ENCODE peak calls at places on chromosome 6, in four cellular contexts. A is neural progenitor cell, K is colonic mucosa, U is thoracic aorta. D is an unnamed sample. For H3K4me1, the result is how much of the 10 kb centered on the place peaks cover.

GRCh38 chr6:31010393-31011060 is at the start of gene MUC22:
- DNase-seq in A (no peak), K (no peak), U (no peak), D (no peak)

GRCh38 chr6:74574794-74575193 is 631.1 kb downstream of the COL12A1 start:
- DNase-seq in U (no peak), A (peak), K (no peak), D (no peak)

GRCh38 chr6:14770572-14770971 is 475.3 kb upstream of the JARID2 start:
- DNase-seq in U (no peak), A (no peak), K (no peak), D (no peak)

GRCh38 chr6:46263709-46264091 is 92.9 kb upstream of the ENPP5 start:
- DNase-seq in U (no peak), K (no peak), A (no peak), D (no peak)

GRCh38 chr6:166726193-166726592 is 99.1 kb upstream of the RPS6KA2 start:
- DNase-seq in A (no peak), U (no peak), K (no peak), D (no peak)

GRCh38 chr6:35804996-35805736 is at the start of gene LHFPL5:
- DNase-seq in A (peak), U (no peak), K (peak), D (peak)

GRCh38 chr6:43687437-43688347 is at the start of gene MRPS18A:
- DNase-seq in K (peak), U (peak), A (peak), D (peak)

GRCh38 chr6:69349776-69350175 is 447.0 kb downstream of the LMBRD1 start:
- DNase-seq in K (no peak), A (no peak), U (no peak), D (no peak)

GRCh38 chr6:30757261-30757935 is 13.1 kb upstream of the IER3 start:
- DNase-seq in K (no peak), U (no peak), A (no peak), D (no peak)

GRCh38 chr6:13526718-13527668 is 39.6 kb upstream of the GFOD1 start:
- DNase-seq in U (no peak), A (no peak), K (peak), D (peak)

GRCh38 chr6:146785001-146785585 is 186.3 kb downstream of the ADGB start:
- DNase-seq in K (peak), U (no peak), A (peak), D (no peak)

GRCh38 chr6:2986722-2987196 is 12.9 kb upstream of the NQO2 start:
- DNase-seq in A (no peak), U (no peak), K (peak), D (peak)

GRCh38 chr6:108452725-108453195 is 108.0 kb upstream of the FOXO3 start:
- DNase-seq in U (no peak), A (peak), K (no peak), D (no peak)

DNA sequence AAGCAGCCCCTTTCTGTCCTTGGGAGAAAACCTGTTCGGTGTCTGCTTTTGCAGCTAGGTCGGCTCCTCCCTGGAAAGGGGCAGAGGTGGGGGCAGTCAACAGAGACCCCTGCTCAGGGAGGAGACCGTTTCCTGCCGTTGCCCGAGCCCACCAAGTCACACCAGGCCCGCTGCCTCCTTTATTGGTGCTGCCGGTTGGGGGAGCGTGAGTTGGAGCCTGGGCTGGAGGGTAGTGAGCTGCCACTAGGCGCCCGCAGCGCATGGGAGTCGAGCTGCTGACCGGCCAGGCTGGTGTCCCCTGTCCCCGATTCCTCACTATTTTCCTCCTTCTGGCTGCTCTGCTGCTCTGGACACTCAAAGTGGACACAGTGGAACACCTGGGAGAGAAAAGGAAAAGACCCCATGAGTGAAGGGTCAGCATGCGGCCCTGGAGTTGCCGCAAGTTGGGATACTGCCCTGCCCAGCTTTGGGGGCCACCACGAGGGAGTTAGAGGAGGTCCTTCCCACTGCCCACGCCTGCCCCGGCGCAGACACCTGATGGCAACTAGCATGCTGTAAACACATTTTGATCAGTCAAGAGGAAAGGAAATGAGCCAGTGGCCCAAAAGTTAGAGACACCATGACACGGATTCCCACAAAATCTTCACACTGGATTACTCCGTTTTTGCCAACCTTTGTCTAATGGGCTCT is 355.4 kb downstream of the ZFAND3 start:
- DNase-seq in U (no peak), A (no peak), K (no peak), D (no peak)
- TF ChIP-seq CTCF in U (no peak), A (no peak), K (no peak), D (no peak)

GRCh38 chr6:93677297-93677965 is 258.1 kb upstream of the EPHA7 start:
- DNase-seq in U (no peak), K (no peak), A (no peak), D (no peak)

GRCh38 chr6:93679836-93680235 is 260.5 kb upstream of the EPHA7 start:
- DNase-seq in U (no peak), K (no peak), A (no peak), D (no peak)

GRCh38 chr6:93675856-93676255 is 256.5 kb upstream of the EPHA7 start:
- DNase-seq in K (no peak), A (no peak), U (no peak), D (no peak)

GRCh38 chr6:93676506-93676905 is 257.1 kb upstream of the EPHA7 start:
- DNase-seq in A (no peak), K (no peak), U (no peak), D (no peak)

GRCh38 chr6:93678841-93679454 is 259.6 kb upstream of the EPHA7 start:
- DNase-seq in A (no peak), U (no peak), K (no peak), D (no peak)
- H3K4me3 ChIP-seq in A (no peak), U (no peak), K (no peak), D (no peak)

GRCh38 chr6:89727501-89727900 is 89.0 kb upstream of the LYRM2 start:
- DNase-seq in A (no peak), U (no peak), K (no peak), D (no peak)

GRCh38 chr6:89723046-89723445 is 84.5 kb upstream of the LYRM2 start:
- DNase-seq in A (no peak), U (no peak), K (no peak), D (no peak)

GRCh38 chr6:89729818-89730217 is 89.8 kb downstream of the MDN1 start:
- DNase-seq in U (no peak), K (no peak), A (no peak), D (no peak)

GRCh38 chr6:89724981-89725380 is 86.4 kb upstream of the LYRM2 start:
- DNase-seq in U (no peak), K (no peak), A (no peak), D (no peak)
- H3K4me1 ChIP-seq in U (under half), K (under half), A (under half), D (under half)

DNA sequence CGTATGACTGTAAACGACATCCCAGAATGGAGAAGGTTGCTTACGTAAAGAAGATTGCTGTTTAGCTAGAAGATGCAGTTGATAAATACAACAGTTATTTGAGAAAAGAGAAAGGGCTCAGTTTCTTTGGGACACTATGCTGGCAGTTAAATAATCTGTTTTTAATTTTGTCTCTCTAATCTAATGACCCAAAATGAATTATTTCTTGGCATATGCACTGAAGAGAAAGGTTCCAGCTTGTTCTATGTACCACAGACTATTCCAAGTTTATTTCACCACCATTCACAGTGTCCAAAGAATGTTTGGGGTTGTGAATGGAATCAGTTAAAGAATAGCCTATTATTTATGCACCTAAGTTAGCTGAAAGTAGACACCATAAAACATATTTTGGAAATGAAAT is 449.9 kb downstream of the RNF144B start:
- DNase-seq in U (no peak), K (no peak), A (no peak), D (no peak)
- TF ChIP-seq CTCF in U (no peak), K (no peak), A (no peak), D (no peak)

GRCh38 chr6:21037453-21037852 is 503.2 kb downstream of the CDKAL1 start:
- DNase-seq in A (no peak), K (no peak), U (no peak), D (no peak)

GRCh38 chr6:21034345-21034744 is 500.1 kb downstream of the CDKAL1 start:
- DNase-seq in A (no peak), U (no peak), K (no peak), D (no peak)

GRCh38 chr6:21033575-21034026 is 499.3 kb downstream of the CDKAL1 start:
- DNase-seq in K (no peak), A (no peak), U (peak), D (no peak)

GRCh38 chr6:21031182-21031581 is 496.9 kb downstream of the CDKAL1 start:
- DNase-seq in K (no peak), A (no peak), U (no peak), D (no peak)

GRCh38 chr6:21033095-21033494 is 498.8 kb downstream of the CDKAL1 start:
- DNase-seq in A (no peak), U (no peak), K (no peak), D (no peak)
- H3K4me3 ChIP-seq in A (no peak), U (peak), K (no peak), D (no peak)

DNA sequence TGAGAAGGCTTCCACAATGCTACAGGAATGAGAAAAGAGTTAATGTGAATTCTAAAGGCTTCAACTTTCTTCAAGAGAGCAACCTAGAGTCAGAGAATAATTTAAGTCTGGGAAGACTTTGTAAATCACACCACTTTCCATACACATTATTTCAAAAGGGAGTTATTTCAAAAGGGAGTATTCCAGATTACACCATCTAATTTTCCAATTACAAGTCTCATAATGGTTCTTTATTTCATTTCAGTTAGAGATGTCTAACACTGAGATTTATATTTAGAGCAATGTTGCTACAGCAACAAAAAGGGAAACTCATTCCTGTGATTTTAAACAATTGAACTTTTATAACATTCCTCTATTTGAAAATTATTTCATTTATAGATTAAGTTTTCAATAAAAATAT is 98.8 kb upstream of the DST start:
- DNase-seq in K (no peak), A (no peak), U (no peak), D (no peak)
- H3K4me1 ChIP-seq in K (under half), A (under half), U (under half), D (under half)